ENCODE peak calls at places on chromosomes 16 and 17, in seven cellular contexts. Y is neuronal stem cell, Z is H1, Q is mesenchymal stem cell, S is IMR-90, D is H9, E is trophoblast cell. T is an unnamed sample.

GRCh38 chr16:85418978-85419491 is 194.1 kb upstream of the GSE1 start:
- DNase-seq in Y (no peak), Z (peak; percentile 48), Q (no peak), S (no peak), D (no peak), E (no peak), T (no peak)

GRCh38 chr17:10046259-10046658 is 141.2 kb upstream of the RCVRN start:
- DNase-seq in Y (no peak), Z (no peak), Q (no peak), S (no peak), D (no peak), E (no peak), T (no peak)

GRCh38 chr16:79714440-79714839 is 113.9 kb upstream of the MAF start:
- DNase-seq in Y (no peak), Z (no peak), Q (no peak), S (no peak), D (no peak), E (no peak), T (no peak)

GRCh38 chr17:65039349-65039988 is 17.1 kb downstream of the GNA13 start:
- DNase-seq in Y (no peak), Z (no peak), Q (no peak), S (no peak), D (no peak), E (peak; percentile 25), T (no peak)

GRCh38 chr17:79842136-79842655 is 3.0 kb upstream of the CBX4 start:
- DNase-seq in Y (no peak), Z (peak; percentile 71), Q (no peak), S (no peak), D (peak; percentile 75), E (no peak), T (no peak)

GRCh38 chr17:68600881-68601564 is at the start of gene FAM20A:
- DNase-seq in Y (no peak), Z (peak; percentile 67), Q (peak; percentile 16), S (no peak), D (peak; percentile 68), E (no peak), T (peak; percentile 69)

GRCh38 chr17:40326832-40327199 is 17.8 kb downstream of the RARA start:
- DNase-seq in Y (no peak), Z (no peak), Q (no peak), S (no peak), D (no peak), E (no peak), T (no peak)

GRCh38 chr17:11814655-11815262 is 182.5 kb downstream of the ZNF18 start:
- DNase-seq in Y (no peak), Z (no peak), Q (no peak), S (no peak), D (no peak), E (no peak), T (no peak)

GRCh38 chr17:47246120-47246519 is 7.5 kb upstream of the ITGB3 start:
- DNase-seq in Y (no peak), Z (no peak), Q (no peak), S (peak; percentile 25), D (no peak), E (no peak), T (no peak)

GRCh38 chr16:80287674-80288073 is 253.1 kb upstream of the DYNLRB2 start:
- DNase-seq in Y (no peak), Z (no peak), Q (no peak), S (no peak), D (no peak), E (no peak), T (no peak)

GRCh38 chr17:50269477-50270429 is 4.5 kb upstream of the TMEM92 start:
- DNase-seq in Y (peak; percentile 58), Z (peak; percentile 86), Q (peak; percentile 90), S (peak; percentile 83), D (peak; percentile 84), E (peak; percentile 48), T (peak; percentile 82)

GRCh38 chr16:57115504-57116182 is 23.3 kb downstream of the CPNE2 start:
- DNase-seq in Y (peak; percentile 59), Z (no peak), Q (no peak), S (peak; percentile 28), D (no peak), E (no peak), T (no peak)

GRCh38 chr17:38564869-38565268 is 40.9 kb downstream of the SRCIN1 start:
- DNase-seq in Y (no peak), Z (no peak), Q (no peak), S (no peak), D (peak; percentile 60), E (no peak), T (peak; percentile 77)

GRCh38 chr17:38567350-38567749 is 38.4 kb downstream of the SRCIN1 start:
- DNase-seq in Y (no peak), Z (no peak), Q (no peak), S (no peak), D (no peak), E (no peak), T (no peak)

GRCh38 chr17:38565853-38566665 is 39.7 kb downstream of the SRCIN1 start:
- DNase-seq in Y (no peak), Z (no peak), Q (no peak), S (no peak), D (no peak), E (no peak), T (no peak)

GRCh38 chr17:38568274-38568673 is 37.5 kb downstream of the SRCIN1 start:
- DNase-seq in Y (no peak), Z (no peak), Q (no peak), S (no peak), D (peak; percentile 77), E (no peak), T (peak; percentile 82)

GRCh38 chr17:38566666-38567031 is 39.1 kb downstream of the SRCIN1 start:
- DNase-seq in Y (no peak), Z (no peak), Q (no peak), S (no peak), D (no peak), E (no peak), T (no peak)
- H4K8ac ChIP-seq in Y (no peak overlapping the region), Z (no peak overlapping the region), Q (no peak overlapping the region), S (no peak overlapping the region), D (no peak overlapping the region), E (no peak overlapping the region), T (no peak overlapping the region)

GRCh38 chr17:82108038-82108998 is 10.3 kb upstream of the FASN start:
- DNase-seq in Y (no peak), Z (no peak), Q (no peak), S (peak; percentile 5), D (peak; percentile 39), E (no peak), T (no peak)
- H2BK120ac ChIP-seq in Y (no peak overlapping the region), Z (no peak overlapping the region), Q (no peak overlapping the region), S (no peak overlapping the region), D (no peak overlapping the region), E (no peak overlapping the region), T (no peak overlapping the region)

GRCh38 chr17:75492555-75493168 is 22.7 kb downstream of the CASKIN2 start:
- DNase-seq in Y (no peak), Z (no peak), Q (no peak), S (no peak), D (no peak), E (no peak), T (no peak)
- H4K8ac ChIP-seq in Y (no peak overlapping the region), Z (no peak overlapping the region), Q (no peak overlapping the region), S (no peak overlapping the region), D (no peak overlapping the region), E (no peak overlapping the region), T (no peak overlapping the region)

GRCh38 chr16:88811600-88811849 is 203 bp downstream of the APRT start:
- DNase-seq in Y (no peak), Z (no peak), Q (no peak), S (no peak), D (no peak), E (no peak), T (no peak)

GRCh38 chr16:88810166-88810867 is 1.4 kb downstream of the APRT start:
- DNase-seq in Y (no peak), Z (no peak), Q (peak; percentile 14), S (no peak), D (peak; percentile 38), E (peak; percentile 36), T (peak; percentile 71)

GRCh38 chr16:88809676-88810165 is 2.0 kb downstream of the APRT start:
- DNase-seq in Y (no peak), Z (no peak), Q (no peak), S (no peak), D (peak; percentile 39), E (no peak), T (no peak)

GRCh38 chr16:88811850-88812736 is at the start of gene APRT:
- DNase-seq in Y (peak; percentile 92), Z (peak; percentile 99), Q (peak; percentile 92), S (peak; percentile 95), D (peak; percentile 91), E (peak; percentile 92), T (peak; percentile 94)

DNA sequence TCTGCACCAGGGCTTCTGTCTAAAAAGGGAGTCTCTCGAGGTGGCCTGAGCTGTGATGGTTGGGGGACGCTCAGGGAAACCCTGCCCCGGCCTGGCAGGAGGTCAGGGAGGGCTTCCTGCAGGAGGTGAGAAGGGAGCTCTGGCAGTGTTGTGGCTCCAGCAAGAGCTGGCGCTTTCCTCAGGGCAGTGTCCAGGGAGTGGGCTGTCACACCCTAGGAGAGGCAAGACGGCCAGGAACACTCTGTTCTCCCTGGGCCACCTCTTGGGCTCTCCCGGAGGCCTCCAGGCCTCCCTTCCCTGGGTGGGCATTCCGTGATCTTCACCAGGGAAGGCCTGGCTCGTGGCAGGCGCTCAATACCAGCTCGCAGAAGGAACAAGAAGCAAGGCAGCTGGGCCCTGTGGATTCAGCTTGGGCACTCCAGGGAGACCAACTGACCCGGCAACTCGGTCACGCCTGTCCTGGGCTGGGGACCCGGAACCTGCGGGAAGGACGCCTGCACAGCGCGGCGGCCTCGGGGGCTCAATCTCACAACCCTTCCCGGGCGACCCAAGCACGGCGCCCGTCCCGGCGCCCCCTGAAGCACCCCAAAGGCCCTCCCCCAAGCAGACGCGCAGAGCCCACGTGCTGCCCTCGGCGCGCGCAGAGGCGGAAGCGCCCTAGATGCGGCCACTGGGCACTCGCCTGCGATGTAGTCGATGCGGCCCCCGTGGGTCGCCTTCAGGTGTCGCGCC is 694 bp downstream of the APRT start:
- DNase-seq in Y (no peak), Z (no peak), Q (peak; percentile 80), S (peak; percentile 69), D (peak; percentile 38), E (peak; percentile 17), T (peak; percentile 57)
- H2BK120ac ChIP-seq in Y (no peak overlapping the region), Z (no peak overlapping the region), Q (peak overlapping the region; percentile 27), S (no peak overlapping the region), D (peak overlapping the region; percentile 51), E (peak overlapping the region; percentile 40), T (peak overlapping the region; percentile 39)